ENCODE peak calls at places on chromosomes 16 and 17, in four cellular contexts. One of them, this sample, is unnamed.

GRCh38 chr17:61178284-61178683 is 221.4 kb upstream of the TBX2 start:
- DNase-seq in A549: no peak
- DNase-seq in GM12878: no peak
- DNase-seq in K562: no peak
- DNase-seq in this sample: no peak

GRCh38 chr16:726188-726437 is 130 bp downstream of the CCDC78 start:
- DNase-seq in A549: no peak
- DNase-seq in GM12878: no peak
- DNase-seq in K562: no peak
- DNase-seq in this sample: no peak

GRCh38 chr16:87063543-87063942 is 253.6 kb downstream of the C16orf95 start:
- DNase-seq in A549: no peak
- DNase-seq in GM12878: no peak
- DNase-seq in K562: no peak
- DNase-seq in this sample: no peak

GRCh38 chr17:19247423-19247822 is 10.3 kb downstream of the EPN2 start:
- DNase-seq in A549: no peak
- DNase-seq in GM12878: no peak
- DNase-seq in K562: no peak
- DNase-seq in this sample: no peak

GRCh38 chr17:36463916-36464764 is 22.3 kb upstream of the ZNHIT3 start:
- DNase-seq in A549: peak
- DNase-seq in GM12878: no peak
- DNase-seq in K562: peak
- DNase-seq in this sample: peak

GRCh38 chr17:10657866-10658265 is 757 bp upstream of the MYH3 start:
- DNase-seq in A549: no peak
- DNase-seq in GM12878: no peak
- DNase-seq in K562: no peak
- DNase-seq in this sample: no peak

GRCh38 chr16:31874354-31875111 is 926 bp downstream of the ZNF267 start:
- DNase-seq in A549: peak
- DNase-seq in GM12878: peak
- DNase-seq in K562: no peak
- DNase-seq in this sample: peak

GRCh38 chr16:13873835-13874438 is 46.0 kb upstream of the ERCC4 start:
- DNase-seq in A549: peak
- DNase-seq in GM12878: no peak
- DNase-seq in K562: peak
- DNase-seq in this sample: peak

GRCh38 chr16:1183235-1183907 is 30.5 kb downstream of the CACNA1H start:
- DNase-seq in A549: peak
- DNase-seq in GM12878: no peak
- DNase-seq in K562: peak
- DNase-seq in this sample: no peak

GRCh38 chr17:58920773-58921172 is 165.1 kb downstream of the PPM1E start:
- DNase-seq in A549: no peak
- DNase-seq in GM12878: peak
- DNase-seq in K562: no peak
- DNase-seq in this sample: no peak

GRCh38 chr16:82134884-82135283 is 35.1 kb downstream of the MPHOSPH6 start:
- DNase-seq in A549: no peak
- DNase-seq in GM12878: no peak
- DNase-seq in K562: no peak
- DNase-seq in this sample: no peak

GRCh38 chr16:82133798-82134197 is 36.2 kb downstream of the MPHOSPH6 start:
- DNase-seq in A549: no peak
- DNase-seq in GM12878: no peak
- DNase-seq in K562: no peak
- DNase-seq in this sample: no peak

GRCh38 chr16:82136956-82137818 is 32.8 kb downstream of the MPHOSPH6 start:
- DNase-seq in A549: no peak
- DNase-seq in GM12878: no peak
- DNase-seq in K562: no peak
- DNase-seq in this sample: no peak

GRCh38 chr16:82137819-82138177 is 32.2 kb downstream of the MPHOSPH6 start:
- DNase-seq in A549: no peak
- DNase-seq in GM12878: no peak
- DNase-seq in K562: no peak
- DNase-seq in this sample: no peak

GRCh38 chr16:82135844-82136243 is 34.2 kb downstream of the MPHOSPH6 start:
- DNase-seq in A549: no peak
- DNase-seq in GM12878: no peak
- DNase-seq in K562: no peak
- DNase-seq in this sample: peak
- TF ChIP-seq JUNB in A549: no peak
- TF ChIP-seq JUNB in GM12878: no peak
- TF ChIP-seq JUNB in K562: no peak
- TF ChIP-seq JUNB in this sample: no peak

GRCh38 chr17:70604854-70605253 is 435.5 kb downstream of the KCNJ2 start:
- DNase-seq in A549: no peak
- DNase-seq in GM12878: no peak
- DNase-seq in K562: no peak
- DNase-seq in this sample: no peak
- TF ChIP-seq USF2 in A549: no peak
- TF ChIP-seq USF2 in GM12878: no peak
- TF ChIP-seq USF2 in K562: no peak
- TF ChIP-seq USF2 in this sample: no peak

GRCh38 chr17:8256291-8256690 is 7.2 kb downstream of the PFAS start:
- DNase-seq in A549: no peak
- DNase-seq in GM12878: no peak
- DNase-seq in K562: no peak
- DNase-seq in this sample: no peak

GRCh38 chr17:8256691-8257090 is 7.6 kb downstream of the PFAS start:
- DNase-seq in A549: no peak
- DNase-seq in GM12878: no peak
- DNase-seq in K562: no peak
- DNase-seq in this sample: no peak

GRCh38 chr17:8255499-8255898 is 6.4 kb downstream of the PFAS start:
- DNase-seq in A549: peak
- DNase-seq in GM12878: no peak
- DNase-seq in K562: no peak
- DNase-seq in this sample: peak

GRCh38 chr17:8254881-8255280 is 5.8 kb downstream of the PFAS start:
- DNase-seq in A549: no peak
- DNase-seq in GM12878: no peak
- DNase-seq in K562: no peak
- DNase-seq in this sample: no peak

GRCh38 chr17:8253801-8254200 is 4.7 kb downstream of the PFAS start:
- DNase-seq in A549: no peak
- DNase-seq in GM12878: no peak
- DNase-seq in K562: no peak
- DNase-seq in this sample: no peak
- TF ChIP-seq JUNB in A549: no peak
- TF ChIP-seq JUNB in GM12878: no peak
- TF ChIP-seq JUNB in K562: no peak
- TF ChIP-seq JUNB in this sample: no peak

GRCh38 chr16:27775254-27775653 is 225.3 kb downstream of the KATNIP start:
- DNase-seq in A549: no peak
- DNase-seq in GM12878: no peak
- DNase-seq in K562: no peak
- DNase-seq in this sample: no peak

GRCh38 chr16:27778171-27778925 is 228.4 kb downstream of the KATNIP start:
- DNase-seq in A549: no peak
- DNase-seq in GM12878: no peak
- DNase-seq in K562: no peak
- DNase-seq in this sample: no peak

GRCh38 chr16:27774779-27775178 is 224.8 kb downstream of the KATNIP start:
- DNase-seq in A549: no peak
- DNase-seq in GM12878: no peak
- DNase-seq in K562: no peak
- DNase-seq in this sample: no peak

GRCh38 chr16:27777527-27777926 is 227.6 kb downstream of the KATNIP start:
- DNase-seq in A549: no peak
- DNase-seq in GM12878: no peak
- DNase-seq in K562: no peak
- DNase-seq in this sample: no peak

DNA sequence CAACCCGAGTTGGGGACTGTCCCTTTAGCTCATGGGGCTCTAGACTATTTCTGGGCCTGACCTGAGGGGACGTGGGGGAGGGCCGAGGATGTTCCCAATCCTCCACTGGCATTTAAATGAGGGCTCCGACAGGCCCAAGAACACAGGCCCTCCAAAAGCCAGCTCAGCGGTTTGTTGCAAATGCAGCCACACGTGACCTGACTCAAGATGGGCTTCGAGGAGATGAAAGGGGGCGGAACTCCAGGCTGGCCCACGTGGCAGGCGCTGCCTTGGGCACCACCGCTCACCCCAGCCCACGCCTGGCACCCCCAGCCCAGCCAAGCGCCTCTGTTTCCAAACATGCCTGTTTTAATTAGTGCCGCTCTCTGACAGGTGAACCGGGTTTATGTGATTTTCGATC is 226.6 kb downstream of the KATNIP start:
- DNase-seq in A549: no peak
- DNase-seq in GM12878: no peak
- DNase-seq in K562: no peak
- DNase-seq in this sample: no peak
- TF ChIP-seq USF2 in A549: no peak
- TF ChIP-seq USF2 in GM12878: no peak
- TF ChIP-seq USF2 in K562: peak
- TF ChIP-seq USF2 in this sample: no peak

GRCh38 chr16:57643166-57643813 is 14.9 kb downstream of the ADGRG1 start:
- DNase-seq in A549: no peak
- DNase-seq in GM12878: no peak
- DNase-seq in K562: no peak
- DNase-seq in this sample: no peak
- TF ChIP-seq JUNB in A549: no peak
- TF ChIP-seq JUNB in GM12878: no peak
- TF ChIP-seq JUNB in K562: no peak
- TF ChIP-seq JUNB in this sample: no peak

GRCh38 chr16:3364774-3365427 is 9.2 kb downstream of the OR2C1 start:
- DNase-seq in A549: peak
- DNase-seq in GM12878: peak
- DNase-seq in K562: no peak
- DNase-seq in this sample: peak
- TF ChIP-seq USF2 in A549: no peak
- TF ChIP-seq USF2 in GM12878: no peak
- TF ChIP-seq USF2 in K562: no peak
- TF ChIP-seq USF2 in this sample: no peak

This sample was measured in HepG2.